ENCODE peak calls at places on chromosomes 16 and 17, in nine cellular contexts. L is A549, S is lower leg skin, G is GF-D8, O is T-cell, P is GM20000, B is IMR-90, V is transverse colon, N is cardiac fibroblast. W is an unnamed sample.
A peak's percentile ranks its signal among the peaks of the same experiment; 100 is the strongest.

GRCh38 chr17:37488009-37488604 is 1.6 kb upstream of the DUSP14 start:
- DNase-seq in G (peak; percentile 38), V (no peak), L (peak; percentile 97), S (no peak), N (peak; percentile 96), B (peak; percentile 99), P (no peak), O (no peak), W (no peak)

GRCh38 chr16:15435216-15435864 is 952 bp downstream of the BMERB1 start:
- DNase-seq in B (no peak), L (no peak), G (no peak), P (no peak), O (no peak), V (no peak), S (no peak), N (no peak), W (peak; percentile 2)

GRCh38 chr17:55086635-55087058 is 118.1 kb downstream of the STXBP4 start:
- DNase-seq in S (no peak), N (peak; percentile 88), L (no peak), G (peak; percentile 72), B (peak; percentile 90), V (no peak), P (no peak), O (no peak), W (no peak)

GRCh38 chr17:32514587-32514986 is 27.8 kb downstream of the CDK5R1 start:
- DNase-seq in N (no peak), B (no peak), V (no peak), O (no peak), G (no peak), L (no peak), P (no peak), S (no peak), W (no peak)

GRCh38 chr17:48630009-48630924 is 4.1 kb upstream of the HOXB9 start:
- DNase-seq in V (no peak), N (no peak), P (no peak), O (no peak), S (no peak), L (no peak), B (no peak), G (no peak), W (no peak)

GRCh38 chr16:85996843-85997242 is 97.9 kb downstream of the IRF8 start:
- DNase-seq in G (no peak), S (peak; percentile 81), N (no peak), P (no peak), O (no peak), B (no peak), L (no peak), V (no peak), W (no peak)

GRCh38 chr16:73743665-73744496 is 552.7 kb upstream of the PSMD7 start:
- DNase-seq in L (no peak), P (no peak), V (no peak), G (no peak), S (no peak), N (no peak), O (no peak), B (no peak), W (no peak)

GRCh38 chr17:27496501-27496943 is 40.3 kb downstream of the KSR1 start:
- DNase-seq in B (no peak), L (peak; percentile 78), V (no peak), N (no peak), P (peak; percentile 28), O (no peak), G (no peak), S (no peak), W (no peak)

GRCh38 chr16:84879569-84880487 is 60.0 kb downstream of the CRISPLD2 start:
- DNase-seq in G (no peak), V (no peak), O (no peak), S (no peak), L (peak; percentile 54), P (no peak), N (no peak), B (no peak), W (no peak)

GRCh38 chr17:14875557-14876412 is 389.3 kb downstream of the PMP22 start:
- DNase-seq in P (no peak), S (no peak), V (no peak), L (no peak), G (no peak), N (no peak), B (no peak), O (no peak), W (no peak)

GRCh38 chr16:30562021-30562420 is 3.8 kb upstream of the ZNF764 start:
- DNase-seq in B (no peak), S (no peak), P (no peak), V (peak; percentile 71), G (no peak), L (no peak), O (no peak), N (no peak), W (no peak)

W was measured in neural crest cell.